ENCODE peak calls at places on chromosomes 16 and 17, in five cellular contexts. E is sigmoid colon; A is tibial artery; O is GM23338; U is CD8-positive, alpha-beta T cell. D is an unnamed sample.

GRCh38 chr16:66315210-66315825 is 51.2 kb upstream of the CDH5 start:
- DNase-seq in E (peak), U (peak), A (peak), O (peak), D (peak)

GRCh38 chr16:50247906-50248608 is 18.3 kb upstream of the ADCY7 start:
- DNase-seq in A (no peak), O (peak), E (peak), U (no peak), D (no peak)

GRCh38 chr16:17780181-17780580 is 309.4 kb upstream of the XYLT1 start:
- DNase-seq in E (no peak), U (no peak), A (no peak), O (no peak), D (no peak)

GRCh38 chr17:45264988-45265387 is 3.1 kb upstream of the SPATA32 start:
- DNase-seq in E (no peak), U (no peak), O (no peak), A (no peak), D (no peak)

GRCh38 chr17:49508061-49508865 is 13.2 kb downstream of the NGFR start:
- DNase-seq in O (peak), E (no peak), A (no peak), U (no peak), D (no peak)

GRCh38 chr17:596763-597644 is 117.6 kb downstream of the VPS53 start:
- DNase-seq in U (no peak), E (no peak), A (no peak), O (no peak), D (no peak)

GRCh38 chr17:30414486-30414885 is 35.8 kb downstream of the CPD start:
- DNase-seq in E (no peak), U (no peak), A (no peak), O (no peak), D (no peak)

GRCh38 chr16:1877089-1877488 is 5.1 kb upstream of the MEIOB start:
- DNase-seq in U (no peak), O (no peak), E (peak), A (no peak), D (no peak)

GRCh38 chr16:54437361-54437760 is 150.8 kb upstream of the IRX3 start:
- DNase-seq in E (no peak), O (no peak), U (no peak), A (no peak), D (no peak)

GRCh38 chr17:7081341-7082062 is 1.5 kb upstream of the CLEC10A start:
- DNase-seq in U (peak), O (no peak), E (no peak), A (peak), D (peak)

GRCh38 chr16:19071811-19072777 is 4.7 kb downstream of the COQ7 start:
- DNase-seq in O (peak), U (peak), E (no peak), A (no peak), D (peak)

GRCh38 chr17:503449-503700 is 150.8 kb upstream of the RPH3AL start:
- DNase-seq in E (no peak), A (no peak), O (no peak), U (no peak), D (no peak)

GRCh38 chr16:65908568-65908967 is 457.9 kb upstream of the CDH5 start:
- DNase-seq in O (peak), U (no peak), A (no peak), E (no peak), D (no peak)

GRCh38 chr16:84043486-84044107 is 1.0 kb upstream of the SLC38A8 start:
- DNase-seq in A (no peak), U (no peak), O (peak), E (no peak), D (no peak)

GRCh38 chr17:9402590-9403199 is 172.9 kb downstream of the STX8 start:
- DNase-seq in U (no peak), O (peak), E (no peak), A (no peak), D (no peak)

GRCh38 chr16:49343291-49343690 is 30.3 kb upstream of the C16orf78 start:
- DNase-seq in E (no peak), U (no peak), O (no peak), A (no peak), D (no peak)

DNA sequence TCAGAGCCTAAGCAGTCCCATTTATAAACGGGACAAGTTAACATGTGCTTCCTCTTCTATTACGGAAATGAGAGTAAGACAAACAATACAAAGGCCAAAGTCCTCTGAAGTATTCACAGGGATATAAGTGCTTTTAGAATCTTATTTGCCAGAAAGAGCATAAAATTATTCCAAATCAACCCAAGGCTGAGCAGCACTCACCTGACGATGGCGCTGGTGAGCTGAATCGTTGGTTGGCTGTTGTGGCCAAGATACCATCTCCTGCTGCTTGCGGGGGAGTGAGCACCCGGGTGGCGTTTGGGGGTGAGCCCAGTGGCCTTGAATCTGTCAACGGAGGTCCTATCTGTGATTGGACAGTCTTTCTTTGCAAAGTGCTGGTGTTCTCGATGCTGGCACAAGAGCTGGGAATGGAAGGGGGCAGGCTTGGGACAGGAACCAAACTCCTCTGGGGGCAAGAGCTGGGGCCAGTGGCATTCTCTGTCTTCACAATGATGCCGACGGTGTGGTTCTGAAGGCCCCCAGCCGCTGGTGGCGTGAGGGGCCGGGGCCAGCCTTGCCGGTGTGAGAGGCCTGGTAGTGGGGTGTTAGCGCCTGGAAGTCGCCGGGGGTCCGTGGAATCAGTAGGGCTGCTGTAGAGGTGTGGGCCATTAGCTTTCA is 9.5 kb upstream of the DHRS13 start:
- DNase-seq in O (peak), U (no peak), A (no peak), E (no peak), D (no peak)
- TF ChIP-seq CTCF in O (peak), U (no peak), A (no peak), E (no peak), D (peak)

DNA sequence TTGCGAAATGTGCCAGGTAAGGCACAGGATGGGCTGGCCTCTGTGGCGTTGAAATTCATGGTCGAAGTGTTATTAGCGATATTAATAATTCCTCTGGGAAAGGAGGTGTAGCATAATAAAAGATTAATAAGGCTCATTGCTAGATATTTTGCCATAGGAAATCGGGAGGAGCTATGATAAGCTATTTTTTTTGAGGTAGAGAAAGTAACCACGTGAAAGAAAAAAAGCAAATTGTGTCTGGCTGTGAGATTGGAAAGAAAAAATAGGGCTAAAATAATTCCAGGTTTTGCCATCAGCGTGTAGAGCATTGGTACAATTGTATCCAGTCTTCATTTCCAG is 1.0 kb downstream of the TANC2 start:
- DNase-seq in U (no peak), A (no peak), O (no peak), E (no peak), D (no peak)
- TF ChIP-seq CTCF in U (no peak), A (no peak), O (no peak), E (no peak), D (no peak)

GRCh38 chr17:21079196-21079595 is 36.4 kb upstream of the USP22 start:
- DNase-seq in E (no peak), U (no peak), O (no peak), A (no peak), D (no peak)
- TF ChIP-seq CTCF in E (no peak), U (no peak), O (no peak), A (no peak), D (no peak)

GRCh38 chr17:3641014-3641413 is 4.5 kb downstream of the CTNS start:
- DNase-seq in U (no peak), O (peak), E (no peak), A (no peak), D (no peak)

GRCh38 chr17:3639981-3640596 is 3.5 kb downstream of the CTNS start:
- DNase-seq in E (no peak), A (no peak), O (no peak), U (no peak), D (no peak)

GRCh38 chr17:3636154-3636907 is at the start of the genes CTNS and SHPK:
- DNase-seq in O (peak), E (peak), A (peak), U (peak), D (peak)

GRCh38 chr17:3636908-3637373 is 381 bp downstream of the CTNS start:
- DNase-seq in O (peak), E (no peak), U (no peak), A (no peak), D (no peak)

GRCh38 chr17:3635474-3636153 is 436 bp downstream of the SHPK start:
- DNase-seq in O (peak), U (no peak), A (no peak), E (no peak), D (no peak)
- TF ChIP-seq CTCF in O (no peak), U (no peak), A (no peak), E (no peak), D (no peak)

D was measured in natural killer cell.